ENCODE peak calls at places on chromosomes 12 and 14, in nine cellular contexts. K, E, X, B, P, T, M, D and J are unnamed samples.

GRCh38 chr12:11697670-11698387 is 48.4 kb downstream of the ETV6 start:
- DNase-seq in K (no peak), E (no peak), X (no peak), B (no peak), P (no peak), T (no peak), M (peak; percentile 69), D (no peak), J (no peak)

GRCh38 chr12:124240493-124240892 is 54.4 kb upstream of the RFLNA start:
- DNase-seq in K (no peak), E (no peak), X (no peak), B (no peak), P (no peak), T (no peak), M (no peak), D (no peak), J (no peak)

GRCh38 chr14:101505216-101505970 is 55.9 kb upstream of the DIO3 start:
- DNase-seq in K (no peak), E (no peak), X (peak; percentile 6), B (peak; percentile 12), P (no peak), T (peak; percentile 11), M (no peak), D (no peak), J (no peak)

GRCh38 chr12:96882862-96883261 is 24.2 kb upstream of the NEDD1 start:
- DNase-seq in K (no peak), E (no peak), X (no peak), B (no peak), P (no peak), T (no peak), M (peak; percentile 62), D (no peak), J (no peak)

GRCh38 chr12:109744026-109744425 is 30.4 kb downstream of the FAM222A start:
- DNase-seq in K (peak; percentile 7), E (no peak), X (no peak), B (peak; percentile 8), P (no peak), T (no peak), M (no peak), D (no peak), J (no peak)

GRCh38 chr14:94557327-94557726 is 3.9 kb upstream of the SERPINA4 start:
- DNase-seq in K (no peak), E (no peak), X (no peak), B (no peak), P (no peak), T (no peak), M (no peak), D (no peak), J (no peak)

GRCh38 chr12:47878293-47878917 is 26.4 kb downstream of the VDR start:
- DNase-seq in K (no peak), E (peak; percentile 74), X (no peak), B (no peak), P (no peak), T (no peak), M (no peak), D (no peak), J (no peak)

GRCh38 chr14:93943052-93943451 is 15.9 kb downstream of the FAM181A start:
- DNase-seq in K (no peak), E (no peak), X (no peak), B (no peak), P (no peak), T (no peak), M (no peak), D (no peak), J (no peak)

GRCh38 chr12:76232013-76232412 is 116.2 kb downstream of the BBS10 start:
- DNase-seq in K (no peak), E (no peak), X (no peak), B (no peak), P (no peak), T (no peak), M (no peak), D (no peak), J (no peak)

GRCh38 chr14:102088012-102088792 is 1.4 kb upstream of the HSP90AA1 start:
- DNase-seq in K (peak; percentile 32), E (peak; percentile 48), X (peak; percentile 56), B (peak; percentile 67), P (peak; percentile 46), T (peak; percentile 37), M (no peak), D (peak; percentile 52), J (peak; percentile 30)

GRCh38 chr14:51468523-51468922 is 183.2 kb upstream of the FRMD6 start:
- DNase-seq in K (no peak), E (no peak), X (no peak), B (no peak), P (no peak), T (no peak), M (no peak), D (no peak), J (no peak)

GRCh38 chr12:99059824-99060526 is 414.9 kb downstream of the APAF1 start:
- DNase-seq in K (no peak), E (no peak), X (no peak), B (no peak), P (no peak), T (no peak), M (peak; percentile 89), D (peak; percentile 26), J (no peak)

GRCh38 chr12:15231493-15231892 is 10.3 kb upstream of the RERG start:
- DNase-seq in K (no peak), E (no peak), X (no peak), B (no peak), P (no peak), T (no peak), M (no peak), D (no peak), J (no peak)

GRCh38 chr14:25090716-25091454 is 40.9 kb upstream of the STXBP6 start:
- DNase-seq in K (no peak), E (peak; percentile 22), X (peak; percentile 43), B (peak; percentile 27), P (no peak), T (no peak), M (peak; percentile 71), D (no peak), J (no peak)

GRCh38 chr12:123058980-123059379 is 78.5 kb downstream of the ARL6IP4 start:
- DNase-seq in K (no peak), E (no peak), X (no peak), B (no peak), P (no peak), T (no peak), M (peak; percentile 10), D (no peak), J (no peak)

GRCh38 chr12:15555466-15555865 is 233.2 kb downstream of the PTPRO start:
- DNase-seq in K (no peak), E (no peak), X (no peak), B (no peak), P (no peak), T (no peak), M (peak; percentile 45), D (no peak), J (no peak)

GRCh38 chr14:105927661-105928060 is 401.3 kb downstream of the TMEM121 start:
- DNase-seq in K (no peak), E (no peak), X (peak; percentile 5), B (no peak), P (no peak), T (no peak), M (no peak), D (no peak), J (no peak)
- H3K9me3 ChIP-seq in K (no peaks in the 10 kb centered on the region), E (peaks cover under 1% of the 10 kb centered on the region), X (no peaks in the 10 kb centered on the region), B (no peaks in the 10 kb centered on the region), P (no peaks in the 10 kb centered on the region), T (no peaks in the 10 kb centered on the region), M (no peaks in the 10 kb centered on the region), D (peaks cover 18% of the 10 kb centered on the region), J (no peaks in the 10 kb centered on the region)

GRCh38 chr12:73623421-73623820 is 914.2 kb upstream of the ATXN7L3B start:
- DNase-seq in K (no peak), E (no peak), X (no peak), B (no peak), P (no peak), T (no peak), M (no peak), D (no peak), J (no peak)

GRCh38 chr12:73629893-73630872 is 907.5 kb upstream of the ATXN7L3B start:
- DNase-seq in K (no peak), E (no peak), X (no peak), B (no peak), P (no peak), T (no peak), M (no peak), D (no peak), J (no peak)

GRCh38 chr12:73629171-73629570 is 908.5 kb upstream of the ATXN7L3B start:
- DNase-seq in K (no peak), E (no peak), X (no peak), B (no peak), P (no peak), T (no peak), M (no peak), D (no peak), J (no peak)

GRCh38 chr12:73625226-73625625 is 912.4 kb upstream of the ATXN7L3B start:
- DNase-seq in K (no peak), E (no peak), X (no peak), B (no peak), P (no peak), T (no peak), M (no peak), D (no peak), J (no peak)
- H3K9me3 ChIP-seq in K (no peaks in the 10 kb centered on the region), E (no peaks in the 10 kb centered on the region), X (peaks cover 5% of the 10 kb centered on the region), B (peaks cover 13% of the 10 kb centered on the region), P (no peaks in the 10 kb centered on the region), T (no peaks in the 10 kb centered on the region), M (no peaks in the 10 kb centered on the region), D (no peaks in the 10 kb centered on the region), J (no peaks in the 10 kb centered on the region)

DNA sequence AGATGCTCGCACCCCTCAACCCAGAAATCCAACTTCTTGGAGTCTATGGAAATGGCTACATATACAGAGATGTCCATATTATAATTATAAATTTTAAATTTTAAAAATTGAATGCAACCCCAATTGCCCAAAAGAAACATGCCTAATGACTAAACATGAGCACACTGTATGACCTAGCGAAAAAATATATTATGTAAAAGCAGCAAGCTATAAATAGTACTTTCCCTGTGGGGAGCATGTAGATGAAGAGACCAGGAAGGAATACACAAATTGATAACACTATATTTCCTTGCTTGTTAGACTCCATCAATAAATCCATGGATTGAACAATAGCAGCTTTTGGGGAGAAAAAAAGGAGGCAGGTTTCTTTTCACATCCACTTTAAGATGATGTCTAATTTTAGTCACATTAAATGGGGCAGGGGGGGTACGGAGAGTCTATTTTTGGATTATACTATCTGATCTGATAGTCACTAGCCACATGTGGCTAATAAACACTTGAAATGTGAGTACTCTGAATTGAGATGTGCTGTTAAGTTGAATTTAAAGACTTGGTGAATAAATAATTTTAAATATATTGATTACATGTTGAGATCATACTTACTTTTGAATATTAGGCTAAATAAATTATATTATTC is 17.6 kb downstream of the MAX start:
- DNase-seq in K (no peak), E (no peak), X (no peak), B (no peak), P (no peak), T (no peak), M (no peak), D (no peak), J (no peak)
- H3K9me3 ChIP-seq in K (no peaks in the 10 kb centered on the region), E (no peaks in the 10 kb centered on the region), X (no peaks in the 10 kb centered on the region), B (no peaks in the 10 kb centered on the region), P (no peaks in the 10 kb centered on the region), T (no peaks in the 10 kb centered on the region), M (no peaks in the 10 kb centered on the region), D (peaks cover 6% of the 10 kb centered on the region), J (no peaks in the 10 kb centered on the region)

DNA sequence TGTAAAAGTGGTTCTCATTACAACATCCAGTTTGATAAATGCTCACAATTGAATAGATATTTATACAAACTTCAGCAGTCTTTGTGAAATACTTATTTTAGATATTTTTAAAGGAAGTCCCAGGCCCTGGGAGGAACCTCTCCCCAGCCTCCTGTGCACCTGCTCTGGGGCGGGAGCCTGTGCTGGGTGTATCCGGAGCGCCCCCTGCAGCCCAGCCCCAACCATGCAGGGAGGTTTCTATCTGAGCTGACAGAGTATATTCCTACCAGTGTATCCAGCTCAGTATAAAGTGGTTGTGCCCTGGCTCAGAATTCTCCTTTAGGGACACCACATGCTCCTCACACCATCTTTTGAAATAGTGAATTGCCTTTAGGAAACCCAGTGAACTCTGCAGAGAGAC is 851.8 kb downstream of the TMEM121 start:
- DNase-seq in K (no peak), E (no peak), X (no peak), B (no peak), P (peak; percentile 28), T (no peak), M (no peak), D (no peak), J (no peak)
- H3K9me3 ChIP-seq in K (no peaks in the 10 kb centered on the region), E (no peaks in the 10 kb centered on the region), X (no peaks in the 10 kb centered on the region), B (no peaks in the 10 kb centered on the region), P (no peaks in the 10 kb centered on the region), T (no peaks in the 10 kb centered on the region), M (no peaks in the 10 kb centered on the region), D (no peaks in the 10 kb centered on the region), J (no peaks in the 10 kb centered on the region)